ENCODE peak calls at places on chromosome 19, in five cellular contexts. One of them, this sample, is unnamed.

GRCh38 chr19:35184884-35185283 is 30.3 kb downstream of the FXYD5 start:
- DNase-seq in K562: no peak
- DNase-seq in H1: no peak
- DNase-seq in HCT116: no peak
- DNase-seq in SK-N-SH: no peak
- DNase-seq in this sample: no peak

GRCh38 chr19:17234911-17235617 is 9.0 kb downstream of the OCEL1 start:
- DNase-seq in HCT116: no peak
- DNase-seq in H1: peak
- DNase-seq in SK-N-SH: peak
- DNase-seq in K562: peak
- DNase-seq in this sample: no peak

GRCh38 chr19:2274185-2274711 is 7.7 kb downstream of the PEAK3 start:
- DNase-seq in K562: no peak
- DNase-seq in SK-N-SH: no peak
- DNase-seq in HCT116: no peak
- DNase-seq in H1: no peak
- DNase-seq in this sample: no peak

GRCh38 chr19:42433503-42434260 is 6.5 kb upstream of the LIPE start:
- DNase-seq in HCT116: no peak
- DNase-seq in SK-N-SH: no peak
- DNase-seq in K562: peak
- DNase-seq in H1: peak
- DNase-seq in this sample: peak

GRCh38 chr19:43152217-43152616 is 34.1 kb downstream of the PSG5 start:
- DNase-seq in SK-N-SH: no peak
- DNase-seq in H1: no peak
- DNase-seq in HCT116: no peak
- DNase-seq in K562: no peak
- DNase-seq in this sample: no peak

GRCh38 chr19:33621811-33622504 is at the start of gene CHST8:
- DNase-seq in K562: peak
- DNase-seq in HCT116: no peak
- DNase-seq in H1: peak
- DNase-seq in SK-N-SH: peak
- DNase-seq in this sample: peak

GRCh38 chr19:18470153-18470552 is 32.2 kb upstream of the ISYNA1 start:
- DNase-seq in HCT116: no peak
- DNase-seq in SK-N-SH: peak
- DNase-seq in K562: peak
- DNase-seq in H1: peak
- DNase-seq in this sample: no peak

GRCh38 chr19:2391118-2391725 is 31.2 kb downstream of the TMPRSS9 start:
- DNase-seq in H1: no peak
- DNase-seq in HCT116: peak
- DNase-seq in K562: peak
- DNase-seq in SK-N-SH: peak
- DNase-seq in this sample: peak

GRCh38 chr19:21947775-21948174 is 63.0 kb downstream of the ZNF208 start:
- DNase-seq in H1: peak
- DNase-seq in K562: peak
- DNase-seq in HCT116: peak
- DNase-seq in SK-N-SH: peak
- DNase-seq in this sample: no peak

GRCh38 chr19:27974082-27974513 is 1238.9 kb downstream of the UQCRFS1 start:
- DNase-seq in H1: peak
- DNase-seq in SK-N-SH: peak
- DNase-seq in K562: peak
- DNase-seq in HCT116: no peak
- DNase-seq in this sample: no peak

GRCh38 chr19:47272448-47273312 is 2.0 kb upstream of the INAFM1 start:
- DNase-seq in H1: peak
- DNase-seq in K562: peak
- DNase-seq in HCT116: no peak
- DNase-seq in SK-N-SH: no peak
- DNase-seq in this sample: no peak

GRCh38 chr19:35639321-35639639 is 2.3 kb upstream of the ETV2 start:
- DNase-seq in H1: no peak
- DNase-seq in K562: no peak
- DNase-seq in HCT116: no peak
- DNase-seq in SK-N-SH: no peak
- DNase-seq in this sample: no peak

GRCh38 chr19:16908759-16909158 is 20.0 kb downstream of the F2RL3 start:
- DNase-seq in K562: no peak
- DNase-seq in H1: no peak
- DNase-seq in HCT116: no peak
- DNase-seq in SK-N-SH: no peak
- DNase-seq in this sample: no peak

GRCh38 chr19:30518965-30519606 is 146.9 kb downstream of the ZNF536 start:
- DNase-seq in H1: no peak
- DNase-seq in K562: no peak
- DNase-seq in HCT116: no peak
- DNase-seq in SK-N-SH: no peak
- DNase-seq in this sample: no peak

GRCh38 chr19:47719047-47719885 is 6.0 kb downstream of the EHD2 start:
- DNase-seq in SK-N-SH: peak
- DNase-seq in K562: no peak
- DNase-seq in HCT116: no peak
- DNase-seq in H1: no peak
- DNase-seq in this sample: no peak

GRCh38 chr19:38718747-38719543 is 25.3 kb downstream of the CAPN12 start:
- DNase-seq in SK-N-SH: peak
- DNase-seq in H1: peak
- DNase-seq in K562: peak
- DNase-seq in HCT116: no peak
- DNase-seq in this sample: no peak

GRCh38 chr19:12162513-12162881 is 399 bp upstream of the ZNF136 start:
- DNase-seq in HCT116: no peak
- DNase-seq in K562: no peak
- DNase-seq in SK-N-SH: no peak
- DNase-seq in H1: no peak
- DNase-seq in this sample: no peak

GRCh38 chr19:18349524-18350128 is 9.2 kb downstream of the PGPEP1 start:
- DNase-seq in H1: peak
- DNase-seq in K562: peak
- DNase-seq in HCT116: no peak
- DNase-seq in SK-N-SH: peak
- DNase-seq in this sample: peak

GRCh38 chr19:46704379-46705076 is 12.4 kb downstream of the PRKD2 start:
- DNase-seq in K562: peak
- DNase-seq in SK-N-SH: peak
- DNase-seq in HCT116: no peak
- DNase-seq in H1: peak
- DNase-seq in this sample: peak

GRCh38 chr19:6654347-6655310 is 15.3 kb downstream of the TNFSF14 start:
- DNase-seq in H1: no peak
- DNase-seq in K562: no peak
- DNase-seq in HCT116: no peak
- DNase-seq in SK-N-SH: no peak
- DNase-seq in this sample: no peak

GRCh38 chr19:45884682-45885555 is 1.0 kb downstream of the IRF2BP1 start:
- DNase-seq in HCT116: no peak
- DNase-seq in K562: peak
- DNase-seq in H1: no peak
- DNase-seq in SK-N-SH: peak
- DNase-seq in this sample: no peak

GRCh38 chr19:28876604-28877123 is 336.3 kb downstream of the UQCRFS1 start:
- DNase-seq in SK-N-SH: no peak
- DNase-seq in H1: no peak
- DNase-seq in K562: no peak
- DNase-seq in HCT116: no peak
- DNase-seq in this sample: no peak

GRCh38 chr19:5232798-5233505 is 107.7 kb downstream of the PTPRS start:
- DNase-seq in H1: no peak
- DNase-seq in HCT116: no peak
- DNase-seq in SK-N-SH: no peak
- DNase-seq in K562: no peak
- DNase-seq in this sample: no peak
- TF ChIP-seq JUND in H1: no peak
- TF ChIP-seq JUND in HCT116: no peak
- TF ChIP-seq JUND in SK-N-SH: no peak
- TF ChIP-seq JUND in K562: no peak
- TF ChIP-seq JUND in this sample: no peak

GRCh38 chr19:56120002-56120370 is 1.1 kb downstream of the ZNF787 start:
- DNase-seq in SK-N-SH: no peak
- DNase-seq in K562: no peak
- DNase-seq in HCT116: no peak
- DNase-seq in H1: no peak
- DNase-seq in this sample: no peak

GRCh38 chr19:56119585-56119978 is 1.5 kb downstream of the ZNF787 start:
- DNase-seq in H1: no peak
- DNase-seq in HCT116: no peak
- DNase-seq in SK-N-SH: peak
- DNase-seq in K562: no peak
- DNase-seq in this sample: no peak

GRCh38 chr19:56121180-56122167 is at the start of gene ZNF787:
- DNase-seq in H1: peak
- DNase-seq in K562: peak
- DNase-seq in HCT116: peak
- DNase-seq in SK-N-SH: peak
- DNase-seq in this sample: peak

GRCh38 chr19:56118666-56119584 is 2.2 kb downstream of the ZNF787 start:
- DNase-seq in H1: no peak
- DNase-seq in HCT116: no peak
- DNase-seq in SK-N-SH: no peak
- DNase-seq in K562: no peak
- DNase-seq in this sample: no peak

GRCh38 chr19:56120371-56121179 is 520 bp downstream of the ZNF787 start:
- DNase-seq in HCT116: peak
- DNase-seq in K562: peak
- DNase-seq in SK-N-SH: peak
- DNase-seq in H1: peak
- DNase-seq in this sample: peak
- TF ChIP-seq JUND in HCT116: no peak
- TF ChIP-seq JUND in K562: no peak
- TF ChIP-seq JUND in SK-N-SH: no peak
- TF ChIP-seq JUND in H1: no peak
- TF ChIP-seq JUND in this sample: no peak

GRCh38 chr19:3669134-3669436 is 31.2 kb downstream of the PIP5K1C start:
- DNase-seq in H1: no peak
- DNase-seq in HCT116: no peak
- DNase-seq in SK-N-SH: no peak
- DNase-seq in K562: no peak
- DNase-seq in this sample: no peak
- TF ChIP-seq JUND in H1: no peak
- TF ChIP-seq JUND in HCT116: no peak
- TF ChIP-seq JUND in SK-N-SH: no peak
- TF ChIP-seq JUND in K562: no peak
- TF ChIP-seq JUND in this sample: no peak

GRCh38 chr19:49461656-49462055 is 8.6 kb downstream of the ALDH16A1 start:
- DNase-seq in SK-N-SH: no peak
- DNase-seq in HCT116: no peak
- DNase-seq in K562: no peak
- DNase-seq in H1: no peak
- DNase-seq in this sample: no peak
- TF ChIP-seq JUND in SK-N-SH: no peak
- TF ChIP-seq JUND in HCT116: no peak
- TF ChIP-seq JUND in K562: no peak
- TF ChIP-seq JUND in H1: no peak
- TF ChIP-seq JUND in this sample: no peak

GRCh38 chr19:1155352-1156304 is 18.4 kb downstream of the SBNO2 start:
- DNase-seq in H1: no peak
- DNase-seq in SK-N-SH: no peak
- DNase-seq in K562: no peak
- DNase-seq in HCT116: no peak
- DNase-seq in this sample: no peak
- TF ChIP-seq JUND in H1: no peak
- TF ChIP-seq JUND in SK-N-SH: no peak
- TF ChIP-seq JUND in K562: no peak
- TF ChIP-seq JUND in HCT116: no peak
- TF ChIP-seq JUND in this sample: no peak

DNA sequence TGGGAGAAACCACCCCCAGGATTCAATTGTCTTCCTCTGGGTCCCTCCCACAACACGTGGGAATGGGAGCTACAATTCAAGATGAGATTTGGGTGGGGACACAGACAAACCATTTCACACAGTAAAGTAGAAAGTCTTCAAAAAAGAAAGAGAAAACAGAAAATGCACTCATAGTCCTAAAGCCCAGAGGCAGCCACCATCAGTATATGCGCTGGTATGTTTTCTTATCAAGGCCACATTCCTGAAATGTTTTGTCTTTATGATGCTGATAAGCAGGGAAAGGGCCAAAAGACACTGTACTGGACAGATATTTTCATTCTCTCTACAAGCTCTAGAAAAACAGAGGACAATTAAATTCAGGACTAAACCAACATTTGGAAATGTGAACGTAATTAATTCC is 375.8 kb upstream of the TSHZ3 start:
- DNase-seq in SK-N-SH: no peak
- DNase-seq in HCT116: no peak
- DNase-seq in H1: no peak
- DNase-seq in K562: no peak
- DNase-seq in this sample: no peak
- TF ChIP-seq JUND in SK-N-SH: no peak
- TF ChIP-seq JUND in HCT116: no peak
- TF ChIP-seq JUND in H1: no peak
- TF ChIP-seq JUND in K562: no peak
- TF ChIP-seq JUND in this sample: no peak

DNA sequence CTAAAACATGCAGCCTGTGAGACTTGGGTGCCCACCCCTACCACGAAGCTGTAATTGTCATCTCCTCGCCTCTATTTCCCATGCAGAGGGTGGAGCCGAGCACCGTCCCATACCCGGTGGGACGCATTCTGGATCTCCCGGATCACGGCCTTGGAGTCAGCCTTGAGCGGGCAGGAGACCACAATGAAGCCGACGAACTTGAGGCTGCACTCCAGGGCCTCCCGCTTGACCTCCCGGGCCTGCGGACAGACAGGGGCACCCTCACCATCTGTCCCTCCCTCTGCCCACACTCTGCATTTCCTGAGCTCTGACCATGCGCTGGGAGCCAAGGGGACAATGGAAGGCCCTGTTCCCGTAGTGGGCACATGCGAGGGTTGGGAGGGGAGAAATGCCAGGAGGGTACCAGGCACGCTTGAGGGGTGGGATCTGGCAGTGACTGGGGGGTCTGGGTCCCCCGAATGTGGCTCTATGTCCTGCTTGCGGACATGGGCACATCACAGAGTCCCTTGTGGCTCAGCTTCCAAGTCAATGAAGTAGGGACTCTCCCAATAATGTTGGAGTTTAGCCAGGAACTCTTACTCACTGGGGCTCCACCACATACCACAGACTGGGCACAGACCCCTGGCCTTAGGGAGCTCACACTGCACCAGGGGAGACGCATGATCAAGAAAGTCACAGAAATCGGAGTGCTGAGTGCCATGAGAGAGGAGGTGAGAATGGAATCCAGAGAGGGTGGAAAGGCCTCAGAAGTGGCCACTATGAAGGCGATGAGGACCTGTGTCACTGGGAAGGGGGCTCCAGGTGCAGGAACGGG is 9.2 kb upstream of the GMIP start:
- DNase-seq in SK-N-SH: peak
- DNase-seq in K562: no peak
- DNase-seq in H1: no peak
- DNase-seq in HCT116: no peak
- DNase-seq in this sample: no peak
- TF ChIP-seq JUND in SK-N-SH: no peak
- TF ChIP-seq JUND in K562: no peak
- TF ChIP-seq JUND in H1: no peak
- TF ChIP-seq JUND in HCT116: no peak
- TF ChIP-seq JUND in this sample: no peak